ENCODE peak calls at places on chromosomes 6 and 20, in four cellular contexts. E is nephron progenitor cell, G is BJ, J is A673. O is an unnamed sample.

GRCh38 chr6:292506-293184 is 358 bp downstream of the DUSP22 start:
- DNase-seq in E (peak; percentile 58), G (no peak), J (peak; percentile 19), O (peak; percentile 37)

GRCh38 chr6:130211697-130212096 is 11.1 kb downstream of the SAMD3 start:
- DNase-seq in E (no peak), J (no peak), G (no peak), O (no peak)

GRCh38 chr6:1771324-1771723 is 161.6 kb downstream of the FOXC1 start:
- DNase-seq in E (no peak), G (no peak), J (peak; percentile 21), O (peak; percentile 27)

GRCh38 chr6:109001554-109001953 is 93.1 kb downstream of the SESN1 start:
- DNase-seq in G (no peak), E (no peak), J (peak; percentile 24), O (no peak)

GRCh38 chr6:140271759-140272377 is 897.4 kb upstream of the CITED2 start:
- DNase-seq in G (no peak), E (no peak), J (no peak), O (no peak)

GRCh38 chr6:134802426-134803058 is 147.4 kb downstream of the ALDH8A1 start:
- DNase-seq in J (no peak), E (no peak), G (no peak), O (peak; percentile 34)

GRCh38 chr6:84358581-84358980 is 131.1 kb upstream of the CEP162 start:
- DNase-seq in G (no peak), E (no peak), J (no peak), O (no peak)

GRCh38 chr6:43972915-43973304 is 154.3 kb downstream of the MRPL14 start:
- DNase-seq in G (peak; percentile 60), E (no peak), J (peak; percentile 47), O (peak; percentile 93)

GRCh38 chr20:36205026-36205425 is 31.3 kb upstream of the AAR2 start:
- DNase-seq in E (no peak), J (no peak), G (no peak), O (peak; percentile 31)

GRCh38 chr6:105107207-105107606 is 72.6 kb downstream of the POPDC3 start:
- DNase-seq in J (no peak), G (no peak), E (no peak), O (no peak)

GRCh38 chr6:167711784-167712183 is 114.9 kb upstream of the AFDN start:
- DNase-seq in G (no peak), J (no peak), E (no peak), O (no peak)

GRCh38 chr6:31676904-31677303 is 4.0 kb downstream of the LY6G5C start:
- DNase-seq in E (no peak), J (no peak), G (no peak), O (no peak)

GRCh38 chr6:79152269-79152737 is 74.2 kb upstream of the PHIP start:
- DNase-seq in G (no peak), J (no peak), E (no peak), O (no peak)

GRCh38 chr20:53579581-53580375 is 13.9 kb downstream of the ZNF217 start:
- DNase-seq in J (peak; percentile 83), E (no peak), G (no peak), O (peak; percentile 87)

GRCh38 chr20:5657190-5657872 is 92.9 kb upstream of the SHLD1 start:
- DNase-seq in E (no peak), G (peak; percentile 73), J (no peak), O (peak; percentile 98)

GRCh38 chr6:67212584-67212983 is 1422.5 kb upstream of the ADGRB3 start:
- DNase-seq in E (no peak), J (no peak), G (no peak), O (no peak)

GRCh38 chr20:10671221-10671849 is 2.5 kb downstream of the JAG1 start:
- DNase-seq in E (peak; percentile 62), J (peak; percentile 92), G (peak; percentile 32), O (peak; percentile 89)

GRCh38 chr6:135321012-135321621 is 140.0 kb downstream of the MYB start:
- DNase-seq in J (no peak), G (no peak), E (no peak), O (no peak)

GRCh38 chr20:41061155-41061554 is 32.5 kb downstream of the TOP1 start:
- DNase-seq in G (no peak), E (no peak), J (no peak), O (no peak)

GRCh38 chr6:37323568-37323967 is 30.2 kb upstream of the RNF8 start:
- DNase-seq in E (no peak), G (no peak), J (peak; percentile 41), O (peak; percentile 9)

GRCh38 chr20:5996765-5997164 is 46.3 kb downstream of the MCM8 start:
- DNase-seq in E (no peak), J (no peak), G (no peak), O (no peak)

GRCh38 chr20:35674921-35675320 is 10.2 kb upstream of the CPNE1 start:
- DNase-seq in E (no peak), J (no peak), G (no peak), O (no peak)

GRCh38 chr20:7333846-7334245 is 566.4 kb downstream of the BMP2 start:
- DNase-seq in E (no peak), J (no peak), G (no peak), O (no peak)

GRCh38 chr6:27139753-27140522 is 107.6 kb upstream of the PRSS16 start:
- DNase-seq in E (peak; percentile 22), J (peak; percentile 54), G (no peak), O (no peak)

GRCh38 chr20:1648101-1648500 is 9.5 kb downstream of the SIRPG start:
- DNase-seq in J (no peak), G (no peak), E (no peak), O (no peak)

GRCh38 chr20:19785173-19785799 is 27.2 kb downstream of the RIN2 start:
- DNase-seq in J (no peak), G (no peak), E (no peak), O (peak; percentile 84)
- TF ChIP-seq CTCF in J (no peak), G (no peak), E (no peak), O (peak; percentile 13)

DNA sequence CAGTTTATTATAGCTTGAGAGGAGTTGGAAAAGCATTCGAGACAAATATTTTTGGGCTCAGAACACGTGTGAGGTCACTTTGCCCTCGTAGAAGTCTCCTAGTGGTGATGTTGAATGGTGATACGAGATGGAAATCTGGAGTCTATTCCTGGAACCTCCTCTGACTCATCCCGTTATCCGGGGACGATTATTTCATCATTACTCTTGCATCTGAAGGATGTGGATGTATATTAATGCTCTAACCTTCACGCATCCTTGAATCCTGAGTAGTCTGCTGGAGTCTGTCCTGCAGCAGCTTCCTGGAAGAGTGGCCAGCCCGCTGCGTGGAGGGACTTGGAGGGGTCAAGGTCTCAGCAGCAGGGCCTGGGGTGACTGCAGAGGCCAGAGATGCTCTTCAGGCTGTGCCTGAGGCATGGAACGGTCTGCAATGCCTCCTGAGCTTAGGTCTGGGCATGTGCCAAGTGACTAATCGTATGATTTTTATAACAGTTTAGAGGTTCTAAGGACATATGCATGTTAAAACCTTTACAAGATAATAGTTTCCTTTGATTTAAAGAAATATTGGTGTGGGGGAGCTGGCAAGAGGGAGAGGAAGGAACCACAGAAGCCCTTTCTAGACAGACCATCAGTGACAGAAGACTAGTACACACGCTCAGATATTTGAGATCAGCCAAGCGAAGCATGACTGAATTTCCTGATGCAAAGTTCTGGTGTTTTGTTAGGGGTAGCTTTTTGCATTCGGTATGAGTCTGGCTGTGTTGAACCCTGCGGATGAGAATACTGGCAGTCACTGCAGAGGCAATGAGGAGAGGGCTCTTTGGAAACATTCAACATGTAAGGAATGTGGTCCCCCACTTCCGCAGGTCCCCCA is 400.2 kb downstream of the QKI start:
- DNase-seq in G (peak; percentile 82), E (no peak), J (peak; percentile 65), O (peak; percentile 77)
- TF ChIP-seq CTCF in G (peak; percentile 41), E (no peak), J (no peak), O (no peak)

DNA sequence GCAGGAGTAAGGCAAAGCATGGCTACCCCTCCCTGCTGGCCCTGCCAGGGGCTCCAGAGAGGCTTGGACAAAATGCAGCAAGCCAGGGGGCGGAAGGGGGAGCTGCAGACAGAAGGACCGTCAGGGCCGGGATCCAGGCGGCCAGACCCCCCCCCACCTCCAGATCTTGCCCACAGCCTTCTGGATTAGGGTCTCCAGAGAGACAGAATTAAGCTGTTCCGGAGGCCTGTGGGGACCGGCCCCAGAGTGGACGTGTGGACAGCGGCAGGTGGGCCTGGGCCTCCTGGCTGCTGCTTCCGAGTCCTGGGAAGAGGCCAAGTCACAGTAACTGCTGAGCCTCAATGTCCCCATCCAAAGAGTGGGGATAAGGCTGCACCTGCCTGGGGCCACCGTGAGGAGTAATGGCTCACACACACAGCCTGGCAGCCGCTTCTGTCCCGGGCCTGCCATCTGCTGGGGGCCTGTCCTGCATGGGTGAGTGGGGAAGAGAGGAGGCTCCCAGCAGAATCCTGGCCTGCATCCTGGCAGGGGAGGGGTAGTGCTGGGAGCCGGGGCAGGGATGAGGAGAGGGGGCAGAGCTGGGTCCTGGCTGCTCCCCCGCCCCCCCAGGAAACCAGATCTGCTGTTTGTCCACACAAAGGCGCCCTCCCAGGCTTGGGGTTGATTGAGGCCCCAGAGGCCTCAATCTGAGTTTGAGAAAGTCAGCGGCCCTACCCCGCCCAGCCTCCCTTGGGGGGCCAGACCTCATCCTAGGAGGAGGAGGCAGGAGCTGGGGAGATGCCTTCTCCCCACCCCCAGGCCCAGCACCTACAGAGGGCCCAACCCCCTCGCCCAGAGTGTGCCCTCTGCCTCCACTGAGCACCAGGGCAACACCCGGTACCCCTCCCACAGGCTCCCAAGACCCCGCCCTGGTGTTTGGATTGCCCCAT is 3.9 kb downstream of the LAMA5 start:
- DNase-seq in G (no peak), E (no peak), J (no peak), O (no peak)
- TF ChIP-seq CTCF in G (no peak), E (no peak), J (no peak), O (no peak)

GRCh38 chr6:33276581-33276863 is 401 bp upstream of the B3GALT4 start:
- DNase-seq in J (no peak), E (no peak), G (no peak), O (no peak)

GRCh38 chr6:33278810-33279209 is 1.9 kb downstream of the B3GALT4 start:
- DNase-seq in E (no peak), G (no peak), J (no peak), O (no peak)

GRCh38 chr6:33277663-33278391 is 904 bp downstream of the B3GALT4 start:
- DNase-seq in E (no peak), J (peak; percentile 45), G (no peak), O (no peak)

GRCh38 chr6:33278392-33278741 is 1.4 kb downstream of the B3GALT4 start:
- DNase-seq in J (no peak), E (no peak), G (no peak), O (no peak)

DNA sequence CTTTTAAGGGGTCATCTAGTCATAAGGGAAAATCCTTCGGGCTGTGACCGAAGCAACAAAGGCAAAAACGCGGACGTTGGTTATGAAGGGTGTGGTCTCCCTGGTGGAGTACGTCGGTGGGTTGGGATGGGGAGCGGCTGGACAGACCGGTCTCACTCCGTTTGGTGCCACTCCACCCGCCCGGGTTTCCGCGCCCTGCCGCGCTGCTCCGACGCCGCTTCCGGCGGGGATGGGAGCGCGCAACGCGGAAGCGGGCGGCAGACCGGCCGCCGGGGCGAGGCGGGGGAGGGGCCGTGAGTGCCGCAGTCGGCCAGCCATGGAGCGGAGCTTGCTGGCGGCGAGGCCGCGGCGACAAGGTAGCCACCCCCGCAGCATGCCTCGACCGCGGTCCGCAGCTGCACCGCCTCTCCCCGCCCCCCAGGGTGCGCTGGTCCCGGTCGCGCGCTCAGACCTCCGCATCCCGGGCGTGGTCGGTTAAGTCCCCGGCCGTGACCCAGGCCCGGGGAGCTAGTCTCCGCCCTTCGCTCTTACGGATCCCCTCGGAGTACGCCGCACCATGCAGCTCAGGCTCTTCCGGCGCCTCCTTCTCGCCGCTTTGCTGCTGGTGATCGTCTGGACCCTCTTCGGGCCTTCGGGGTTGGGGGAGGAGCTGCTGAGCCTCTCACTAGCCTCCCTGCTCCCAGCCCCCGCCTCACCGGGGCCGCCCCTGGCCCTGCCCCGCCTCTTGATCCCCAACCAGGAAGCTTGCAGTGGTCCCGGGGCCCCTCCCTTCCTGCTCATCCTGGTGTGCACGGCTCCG is at the start of gene B3GALT4:
- DNase-seq in E (peak; percentile 87), G (no peak), J (peak; percentile 85), O (peak; percentile 61)
- TF ChIP-seq CTCF in E (peak; percentile 68), G (peak; percentile 39), J (peak; percentile 40), O (peak; percentile 34)

O was measured in AG10803.